ENCODE peak calls at places on chromosomes 11 and 22, in six cellular contexts. H is T-helper 17 cell; O is mucosa of gallbladder; I is hepatocyte; L is stimulated activated CD8-positive, alpha-beta memory T cell treated with anti-CD3 and anti-CD28 coated beads, Interleukin-15, amount 100 ng/mL, for 4 hours; V is stimulated activated CD4-positive, alpha-beta T cell treated with anti-CD3 and anti-CD28 coated beads, TNF-alpha, amount 100 ng/mL, for 24 hours. F is an unnamed sample.
A peak's percentile ranks its signal among the peaks of the same experiment; 100 is the strongest.

GRCh38 chr22:31160328-31160978 is 471 bp downstream of the RNF185 start:
- DNase-seq in H (no peak), O (no peak), I (peak; percentile 43), L (no peak), V (peak; percentile 1), F (no peak)

GRCh38 chr11:44268073-44268806 is 41.7 kb downstream of the ALX4 start:
- DNase-seq in H (no peak), O (no peak), I (no peak), L (no peak), V (no peak), F (no peak)

GRCh38 chr22:47200273-47201051 is 438.0 kb downstream of the TBC1D22A start:
- DNase-seq in H (no peak), O (no peak), I (no peak), L (no peak), V (no peak), F (peak; percentile 72)

GRCh38 chr11:91591021-91591420 is 633.6 kb upstream of the FAT3 start:
- DNase-seq in H (no peak), O (no peak), I (no peak), L (no peak), V (no peak), F (no peak)

GRCh38 chr11:111363985-111364384 is 15.1 kb downstream of the POU2AF1 start:
- DNase-seq in H (no peak), O (no peak), I (no peak), L (no peak), V (no peak), F (no peak)

GRCh38 chr22:45112136-45112879 is 51.4 kb upstream of the NUP50 start:
- DNase-seq in H (no peak), O (no peak), I (no peak), L (no peak), V (no peak), F (no peak)

GRCh38 chr22:39601180-39601535 is 30.6 kb downstream of the CACNA1I start:
- DNase-seq in H (no peak), O (no peak), I (no peak), L (no peak), V (no peak), F (no peak)

GRCh38 chr22:37742374-37743092 is 45.7 kb downstream of the TRIOBP start:
- DNase-seq in H (no peak), O (no peak), I (peak; percentile 64), L (no peak), V (no peak), F (no peak)

GRCh38 chr11:113014262-113014661 is 53.0 kb downstream of the NCAM1 start:
- DNase-seq in H (no peak), O (no peak), I (peak; percentile 64), L (no peak), V (no peak), F (no peak)

GRCh38 chr22:19905619-19906276 is 35.8 kb upstream of the COMT start:
- DNase-seq in H (no peak), O (no peak), I (no peak), L (no peak), V (no peak), F (no peak)

GRCh38 chr22:22410677-22411076 is 97.9 kb downstream of the ZNF280B start:
- DNase-seq in H (no peak), O (no peak), I (no peak), L (no peak), V (no peak), F (no peak)

GRCh38 chr22:49136041-49136815 is 691.4 kb downstream of the BRD1 start:
- DNase-seq in H (no peak), O (no peak), I (no peak), L (no peak), V (no peak), F (no peak)

GRCh38 chr11:23112987-23113886 is 253.0 kb upstream of the CCDC179 start:
- DNase-seq in H (no peak), O (peak; percentile 86), I (peak; percentile 76), L (no peak), V (no peak), F (peak; percentile 74)

GRCh38 chr11:17331669-17332068 is 19.9 kb upstream of the NCR3LG1 start:
- DNase-seq in H (no peak), O (no peak), I (no peak), L (no peak), V (no peak), F (no peak)

GRCh38 chr11:428295-428694 is 13.5 kb upstream of the SIGIRR start:
- DNase-seq in H (no peak), O (no peak), I (no peak), L (no peak), V (no peak), F (no peak)

GRCh38 chr11:1708716-1709115 is 11.7 kb downstream of the KRTAP5-6 start:
- DNase-seq in H (no peak), O (no peak), I (no peak), L (no peak), V (no peak), F (peak; percentile 23)

GRCh38 chr11:110249066-110249465 is 47.3 kb downstream of the RDX start:
- DNase-seq in H (no peak), O (no peak), I (no peak), L (no peak), V (no peak), F (no peak)

GRCh38 chr11:86999859-87000753 is 37.6 kb upstream of the TMEM135 start:
- DNase-seq in H (no peak), O (peak; percentile 51), I (peak; percentile 56), L (no peak), V (no peak), F (no peak)

GRCh38 chr22:32754413-32755041 is 47.0 kb upstream of the TIMP3 start:
- DNase-seq in H (no peak), O (no peak), I (peak; percentile 79), L (no peak), V (no peak), F (no peak)

GRCh38 chr22:25451480-25452114 is 112.9 kb upstream of the GRK3 start:
- DNase-seq in H (no peak), O (no peak), I (no peak), L (no peak), V (no peak), F (no peak)

GRCh38 chr11:134207538-134208239 is 16.1 kb downstream of the NCAPD3 start:
- DNase-seq in H (peak; percentile 48), O (no peak), I (peak; percentile 31), L (peak; percentile 31), V (peak; percentile 54), F (no peak)

GRCh38 chr11:85961930-85962363 is 106.8 kb downstream of the CCDC83 start:
- DNase-seq in H (no peak), O (no peak), I (no peak), L (no peak), V (no peak), F (no peak)

GRCh38 chr22:20312396-20313191 is 7.3 kb downstream of the DGCR6L start:
- DNase-seq in H (no peak), O (peak; percentile 8), I (no peak), L (no peak), V (no peak), F (peak; percentile 48)